ENCODE peak calls at places on chromosomes 12 and 14, in ten cellular contexts. E is esophagus squamous epithelium; X is NCI-H748 treated with DMSO at 0.1 percent for 48 hours; T is GM13976; Z is RPMI8226; V is omental fat pad; M is EL; H is stimulated activated CD4-positive, alpha-beta T cell treated with anti-CD3 and anti-CD28 coated beads, Interleukin-15, amount 100 ng/mL, for 1 hour; R is activated CD4-positive, alpha-beta T cell treated with anti-CD3 and anti-CD28 coated beads, Interleukin-2, amount 50 U/mL, for 1 hour; B is kidney epithelial cell. A is an unnamed sample.

GRCh38 chr14:52551696-52552062 is 626 bp downstream of the TXNDC16 start:
- DNase-seq in B (no peak), X (peak; percentile 48), V (no peak), R (no peak), E (peak; percentile 1), H (no peak), Z (peak; percentile 50), M (peak; percentile 43), T (peak; percentile 20), A (peak; percentile 14)

GRCh38 chr12:1741154-1741949 is 50.5 kb downstream of the ADIPOR2 start:
- DNase-seq in R (no peak), X (no peak), E (no peak), V (no peak), H (no peak), M (peak; percentile 32), B (no peak), Z (no peak), T (no peak), A (no peak)

GRCh38 chr12:91140660-91141045 is 29.4 kb upstream of the LUM start:
- DNase-seq in X (no peak), Z (no peak), E (no peak), B (no peak), V (no peak), M (peak; percentile 77), H (no peak), T (no peak), R (no peak), A (no peak)

GRCh38 chr12:11738450-11738849 is 89.0 kb downstream of the ETV6 start:
- DNase-seq in R (no peak), T (no peak), Z (no peak), E (no peak), M (no peak), B (no peak), X (no peak), H (no peak), V (no peak), A (no peak)

GRCh38 chr12:86950043-86950838 is 694.0 kb upstream of the MGAT4C start:
- DNase-seq in V (no peak), X (no peak), R (no peak), H (no peak), E (no peak), Z (no peak), M (no peak), B (no peak), T (no peak), A (no peak)

GRCh38 chr12:60803147-60803546 is 1207.3 kb downstream of the SLC16A7 start:
- DNase-seq in E (no peak), M (no peak), H (no peak), V (no peak), X (no peak), R (no peak), B (no peak), T (no peak), Z (no peak), A (no peak)

GRCh38 chr14:23568600-23569310 is 1.2 kb upstream of the AP1G2 start:
- DNase-seq in H (no peak), V (no peak), Z (peak; percentile 24), M (peak; percentile 39), B (no peak), R (peak; percentile 16), T (no peak), E (no peak), X (no peak), A (no peak)

GRCh38 chr12:51865757-51866270 is 17.3 kb upstream of the FIGNL2 start:
- DNase-seq in Z (no peak), T (no peak), M (no peak), B (no peak), E (no peak), R (no peak), V (no peak), H (no peak), X (no peak), A (no peak)

GRCh38 chr14:54652188-54652889 is 85.4 kb downstream of the SAMD4A start:
- DNase-seq in Z (no peak), E (peak; percentile 2), M (peak; percentile 100), X (no peak), V (peak; percentile 73), T (no peak), R (no peak), H (no peak), B (peak; percentile 99), A (no peak)

GRCh38 chr14:26204954-26205479 is 392.8 kb downstream of the NOVA1 start:
- DNase-seq in M (no peak), E (no peak), B (no peak), X (peak; percentile 61), Z (no peak), T (no peak), V (no peak), R (no peak), H (no peak), A (no peak)

GRCh38 chr12:71685312-71685906 is 473 bp upstream of the TMEM19 start:
- DNase-seq in T (no peak), B (no peak), R (no peak), M (peak; percentile 15), V (no peak), Z (peak; percentile 8), E (no peak), X (no peak), H (no peak), A (no peak)

GRCh38 chr14:32933943-32934890 is 4.5 kb upstream of the NPAS3 start:
- DNase-seq in H (no peak), T (peak; percentile 24), M (no peak), R (no peak), E (no peak), V (no peak), X (peak; percentile 53), Z (no peak), B (no peak), A (no peak)

GRCh38 chr14:103280278-103280917 is 53.6 kb upstream of the EIF5 start:
- DNase-seq in B (no peak), M (no peak), X (no peak), E (no peak), T (no peak), H (no peak), R (no peak), Z (no peak), V (no peak), A (no peak)

GRCh38 chr12:67410667-67411067 is 141.5 kb downstream of the CAND1 start:
- DNase-seq in M (no peak), X (no peak), R (no peak), B (no peak), Z (no peak), T (no peak), E (no peak), V (no peak), H (no peak), A (no peak)

GRCh38 chr12:5807090-5807414 is 138.0 kb downstream of the ANO2 start:
- DNase-seq in M (peak; percentile 73), T (no peak), E (no peak), R (no peak), B (peak; percentile 84), V (no peak), H (no peak), Z (no peak), X (no peak), A (no peak)

GRCh38 chr14:97490521-97491070 is 693.4 kb downstream of the VRK1 start:
- DNase-seq in T (no peak), X (no peak), E (no peak), V (no peak), Z (no peak), R (no peak), B (no peak), H (no peak), M (no peak), A (no peak)

GRCh38 chr12:54984602-54985376 is at the start of gene TESPA1:
- DNase-seq in X (no peak), H (peak; percentile 58), E (peak; percentile 21), M (no peak), Z (peak; percentile 87), V (no peak), T (peak; percentile 69), B (no peak), R (peak; percentile 78), A (peak; percentile 85)

A was measured in germinal center.